ENCODE peak calls at places on chromosomes 2 and 18, in six cellular contexts. L is stimulated activated CD4-positive, alpha-beta T cell treated with anti-CD3 and anti-CD28 coated beads, Interleukin-4, amount 100 ng/mL, for 4 hours; Z is NCI-H774; R is GM23338; V is stimulated activated CD8-positive, alpha-beta memory T cell treated with anti-CD3 and anti-CD28 coated beads, Interleukin-7, amount 100 ng/mL, for 1 hour; G is germinal center. T is an unnamed sample.

GRCh38 chr2:119782308-119783027 is 22.7 kb downstream of the PTPN4 start:
- DNase-seq in V (no peak), R (no peak), L (no peak), Z (no peak), G (no peak), T (no peak)

GRCh38 chr2:70921839-70922590 is 13.7 kb upstream of the ATP6V1B1 start:
- DNase-seq in R (no peak), V (no peak), Z (no peak), L (no peak), G (no peak), T (no peak)

GRCh38 chr2:230868151-230868946 is 3.6 kb downstream of the ITM2C start:
- DNase-seq in R (peak; percentile 88), V (no peak), G (no peak), L (no peak), Z (no peak), T (no peak)

GRCh38 chr2:200422532-200423262 is 87.2 kb downstream of the KCTD18 start:
- DNase-seq in Z (no peak), R (no peak), L (no peak), V (no peak), G (no peak), T (no peak)

GRCh38 chr2:159086874-159087273 is 118.4 kb downstream of the TANC1 start:
- DNase-seq in R (no peak), G (no peak), Z (no peak), L (no peak), V (no peak), T (no peak)

GRCh38 chr2:170973492-170974303 is 44.6 kb downstream of the GORASP2 start:
- DNase-seq in L (peak; percentile 91), Z (peak; percentile 82), G (peak; percentile 94), V (peak; percentile 75), R (peak; percentile 88), T (peak; percentile 88)

GRCh38 chr18:24136967-24137373 is 1.9 kb upstream of the CABYR start:
- DNase-seq in L (no peak), Z (no peak), G (no peak), R (peak; percentile 46), V (no peak), T (no peak)

GRCh38 chr18:44704137-44704791 is 23.6 kb downstream of the SETBP1 start:
- DNase-seq in V (no peak), L (no peak), Z (no peak), R (no peak), G (no peak), T (no peak)

GRCh38 chr2:193627918-193628254 is 1433.2 kb upstream of the TMEFF2 start:
- DNase-seq in L (no peak), Z (no peak), G (no peak), V (no peak), R (no peak), T (no peak)

GRCh38 chr2:179917272-179917671 is 55.9 kb upstream of the ZNF385B start:
- DNase-seq in L (no peak), G (no peak), Z (no peak), V (no peak), R (no peak), T (no peak)

GRCh38 chr2:162938387-162938786 is 99.8 kb upstream of the KCNH7 start:
- DNase-seq in L (no peak), R (peak; percentile 61), G (no peak), Z (no peak), V (no peak), T (no peak)

GRCh38 chr2:564471-565181 is 112.6 kb downstream of the TMEM18 start:
- DNase-seq in R (no peak), L (no peak), Z (no peak), G (no peak), V (no peak), T (no peak)

GRCh38 chr18:13570216-13570615 is 156.1 kb downstream of the FAM210A start:
- DNase-seq in G (no peak), R (no peak), Z (no peak), L (no peak), V (no peak), T (no peak)

GRCh38 chr2:220044383-220044782 is 417.0 kb downstream of the SLC4A3 start:
- DNase-seq in Z (no peak), L (no peak), R (peak; percentile 22), V (no peak), G (no peak), T (no peak)

GRCh38 chr2:60309326-60309725 is 244.1 kb downstream of the BCL11A start:
- DNase-seq in Z (no peak), R (no peak), V (no peak), L (no peak), G (no peak), T (no peak)

GRCh38 chr2:185919155-185919554 is 180.6 kb downstream of the FSIP2 start:
- DNase-seq in G (no peak), Z (no peak), R (no peak), L (no peak), V (no peak), T (no peak)

GRCh38 chr2:55043841-55044240 is 6.4 kb downstream of the RTN4 start:
- DNase-seq in Z (no peak), V (no peak), G (no peak), L (no peak), R (no peak), T (no peak)

GRCh38 chr18:63320041-63320689 is 596 bp upstream of the BCL2 start:
- DNase-seq in R (peak; percentile 87), G (peak; percentile 82), Z (peak; percentile 73), L (peak; percentile 80), V (peak; percentile 66), T (peak; percentile 89)

GRCh38 chr18:9814431-9814830 is 71.3 kb upstream of the TXNDC2 start:
- DNase-seq in G (no peak), L (no peak), R (no peak), Z (no peak), V (no peak), T (no peak)

GRCh38 chr2:38947241-38948239 is 57.9 kb downstream of the ARHGEF33 start:
- DNase-seq in G (peak; percentile 80), Z (peak; percentile 73), R (peak; percentile 93), V (peak; percentile 28), L (peak; percentile 53), T (peak; percentile 63)

GRCh38 chr18:51603111-51603510 is 405.6 kb upstream of the MEX3C start:
- DNase-seq in Z (no peak), V (no peak), G (no peak), L (no peak), R (no peak), T (no peak)

GRCh38 chr2:231410293-231411004 is 14.9 kb downstream of the B3GNT7 start:
- DNase-seq in G (no peak), R (peak; percentile 94), V (no peak), Z (no peak), L (no peak), T (no peak)

GRCh38 chr2:1605102-1605501 is 139.2 kb downstream of the PXDN start:
- DNase-seq in V (no peak), G (no peak), L (no peak), Z (no peak), R (peak; percentile 22), T (no peak)

GRCh38 chr2:202037086-202037485 is 3.4 kb downstream of the FZD7 start:
- DNase-seq in L (no peak), Z (no peak), V (no peak), G (no peak), R (no peak), T (no peak)

GRCh38 chr18:8860845-8861642 is 155.7 kb downstream of the MTCL1 start:
- DNase-seq in Z (no peak), V (no peak), G (no peak), R (no peak), L (no peak), T (no peak)

GRCh38 chr2:138577066-138577465 is 75.5 kb downstream of the SPOPL start:
- DNase-seq in V (no peak), L (no peak), R (no peak), G (no peak), Z (no peak), T (no peak)

GRCh38 chr2:169513926-169514325 is 4.4 kb downstream of the KLHL41 start:
- DNase-seq in V (no peak), R (no peak), L (no peak), Z (no peak), G (no peak), T (no peak)

GRCh38 chr2:37414470-37414949 is 70.1 kb downstream of the QPCT start:
- DNase-seq in G (peak; percentile 58), L (no peak), R (peak; percentile 78), Z (peak; percentile 48), V (no peak), T (peak; percentile 40)

GRCh38 chr18:21741511-21742322 is 1.1 kb downstream of the MIB1 start:
- DNase-seq in L (peak; percentile 28), R (peak; percentile 37), V (no peak), Z (no peak), G (peak; percentile 22), T (no peak)

GRCh38 chr2:25339791-25340339 is 1.9 kb downstream of the DNMT3A start:
- DNase-seq in G (no peak), V (no peak), L (no peak), R (peak; percentile 72), Z (no peak), T (no peak)